ENCODE peak calls at places on chromosomes 11 and 22, in five cellular contexts. L is thoracic aorta, A is AG04450, J is lower lobe of right lung, B is heart left ventricle. M is an unnamed sample. For H3K27me3, the result is how much of the 10 kb centered on the place peaks cover.

GRCh38 chr11:44774131-44774530 is 47.4 kb downstream of the TSPAN18 start:
- DNase-seq in L (no peak), A (no peak), J (no peak), B (peak), M (no peak)

GRCh38 chr11:9263840-9264380 is 1.2 kb downstream of the DENND5A start:
- DNase-seq in L (no peak), A (no peak), J (no peak), B (no peak), M (peak)

GRCh38 chr11:33706961-33707360 is 6.3 kb upstream of the C11orf91 start:
- DNase-seq in L (no peak), A (no peak), J (no peak), B (no peak), M (no peak)

GRCh38 chr11:14764899-14765527 is 121.4 kb downstream of the PDE3B start:
- DNase-seq in L (no peak), A (no peak), J (no peak), B (no peak), M (no peak)

GRCh38 chr11:69968407-69969347 is 109.4 kb upstream of the ANO1 start:
- DNase-seq in L (no peak), A (no peak), J (peak), B (no peak), M (peak)

GRCh38 chr22:47923011-47923427 is 1160.6 kb downstream of the TBC1D22A start:
- DNase-seq in L (no peak), A (no peak), J (no peak), B (no peak), M (no peak)

GRCh38 chr11:456533-456932 is 6.5 kb downstream of the PTDSS2 start:
- DNase-seq in L (no peak), A (no peak), J (no peak), B (no peak), M (peak)

GRCh38 chr22:30206964-30207363 is 39.6 kb downstream of the LIF start:
- DNase-seq in L (no peak), A (peak), J (no peak), B (no peak), M (peak)

GRCh38 chr22:19668748-19669147 is 45.6 kb upstream of the SEPTIN5 start:
- DNase-seq in L (no peak), A (no peak), J (no peak), B (no peak), M (no peak)

GRCh38 chr11:77089004-77089545 is 13.6 kb upstream of the OMP start:
- DNase-seq in L (no peak), A (no peak), J (peak), B (no peak), M (peak)

GRCh38 chr11:67071420-67072284 is 15.0 kb downstream of the RHOD start:
- DNase-seq in L (no peak), A (no peak), J (peak), B (peak), M (peak)

GRCh38 chr11:2853997-2854560 is 31.5 kb downstream of the CDKN1C start:
- DNase-seq in L (no peak), A (no peak), J (no peak), B (no peak), M (no peak)

GRCh38 chr11:67372993-67373915 is at the start of gene CLCF1:
- DNase-seq in L (no peak), A (peak), J (peak), B (peak), M (peak)

GRCh38 chr11:47923667-47924066 is 56.7 kb upstream of the PTPRJ start:
- DNase-seq in L (no peak), A (no peak), J (peak), B (peak), M (peak)

GRCh38 chr11:12433571-12434061 is 56.2 kb downstream of the PARVA start:
- DNase-seq in L (no peak), A (peak), J (no peak), B (no peak), M (peak)

GRCh38 chr11:7016011-7016410 is 4.1 kb downstream of the ZNF214 start:
- DNase-seq in L (no peak), A (no peak), J (no peak), B (no peak), M (no peak)

GRCh38 chr11:118812485-118812884 is 21.5 kb upstream of the DDX6 start:
- DNase-seq in L (no peak), A (no peak), J (no peak), B (no peak), M (no peak)

GRCh38 chr22:27885977-27886842 is 32.8 kb downstream of the PITPNB start:
- DNase-seq in L (no peak), A (peak), J (no peak), B (no peak), M (peak)

GRCh38 chr11:66846671-66847091 is 3.4 kb downstream of the RCE1 start:
- DNase-seq in L (no peak), A (no peak), J (no peak), B (no peak), M (peak)

GRCh38 chr22:42399315-42400271 is 32.6 kb downstream of the NFAM1 start:
- DNase-seq in L (no peak), A (no peak), J (no peak), B (no peak), M (no peak)

GRCh38 chr11:551131-551530 is 9.4 kb downstream of the LMNTD2 start:
- DNase-seq in L (no peak), A (no peak), J (no peak), B (no peak), M (no peak)

GRCh38 chr11:24234822-24235508 is 261.9 kb upstream of the LUZP2 start:
- DNase-seq in L (no peak), A (peak), J (peak), B (no peak), M (no peak)

GRCh38 chr11:70522613-70523311 is 124.4 kb downstream of the CTTN start:
- DNase-seq in L (no peak), A (no peak), J (no peak), B (no peak), M (peak)

GRCh38 chr11:71955898-71956456 is 27.1 kb downstream of the RNF121 start:
- DNase-seq in L (no peak), A (no peak), J (no peak), B (no peak), M (peak)

GRCh38 chr11:121024989-121025388 is 1.1 kb downstream of the TBCEL start:
- DNase-seq in L (no peak), A (no peak), J (no peak), B (peak), M (peak)

GRCh38 chr11:112968988-112969714 is 7.9 kb downstream of the NCAM1 start:
- DNase-seq in L (no peak), A (no peak), J (no peak), B (no peak), M (peak)

GRCh38 chr11:120674537-120674936 is 163.0 kb downstream of the GRIK4 start:
- DNase-seq in L (no peak), A (peak), J (no peak), B (no peak), M (no peak)

GRCh38 chr11:109853156-109853776 is 239.9 kb upstream of the ZC3H12C start:
- DNase-seq in L (no peak), A (peak), J (no peak), B (no peak), M (no peak)

GRCh38 chr11:34044664-34045485 is 6.7 kb upstream of the CAPRIN1 start:
- DNase-seq in L (no peak), A (no peak), J (peak), B (no peak), M (peak)

GRCh38 chr11:15118431-15118830 is 3.7 kb downstream of the INSC start:
- DNase-seq in L (no peak), A (no peak), J (no peak), B (no peak), M (no peak)

GRCh38 chr11:24181395-24182047 is 315.3 kb upstream of the LUZP2 start:
- DNase-seq in L (no peak), A (no peak), J (no peak), B (no peak), M (no peak)

GRCh38 chr11:33015621-33016551 is at the start of gene DEPDC7:
- DNase-seq in L (peak), A (peak), J (peak), B (peak), M (peak)

GRCh38 chr11:124760205-124760652 is 1.9 kb downstream of the ESAM start:
- DNase-seq in L (no peak), A (no peak), J (no peak), B (peak), M (peak)
- H3K27me3 ChIP-seq in L (under half), A (under half), J (under half), B (under half), M (half or more)

DNA sequence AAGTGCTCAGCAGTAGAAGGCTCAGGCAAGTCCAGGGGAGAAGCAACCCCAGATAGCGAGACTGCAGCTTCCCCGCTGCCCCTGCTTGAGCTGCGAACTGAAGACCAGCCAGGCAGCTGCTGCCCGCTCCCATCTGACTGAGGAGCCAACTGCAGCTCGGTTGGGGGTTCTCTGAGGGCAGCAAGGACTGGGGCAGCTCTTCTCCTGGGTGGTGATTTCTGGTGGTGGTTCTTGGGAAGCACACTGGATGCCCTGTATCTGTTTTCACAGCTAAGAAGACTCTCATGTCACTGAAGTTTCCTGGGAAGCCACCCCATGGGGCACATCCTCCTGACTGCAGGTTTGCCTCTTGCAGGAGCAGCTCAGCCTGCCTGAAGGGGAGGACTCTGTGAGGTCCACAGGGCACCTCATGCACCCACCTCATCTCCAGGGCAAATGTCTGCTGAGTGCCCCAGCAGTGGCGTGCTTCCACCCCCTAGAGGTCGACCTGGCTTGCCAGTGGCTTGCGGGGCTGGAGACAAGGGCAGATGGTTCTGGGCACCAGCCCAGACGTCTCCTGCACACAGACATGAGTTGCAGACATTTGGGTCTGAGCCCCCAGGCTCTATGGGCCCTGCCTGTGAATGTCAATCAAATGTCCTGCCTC is 801.1 kb downstream of the BRD1 start:
- DNase-seq in L (no peak), A (no peak), J (peak), B (no peak), M (peak)
- TF ChIP-seq CTCF in L (peak), A (no peak), J (peak), B (peak), M (no peak)

DNA sequence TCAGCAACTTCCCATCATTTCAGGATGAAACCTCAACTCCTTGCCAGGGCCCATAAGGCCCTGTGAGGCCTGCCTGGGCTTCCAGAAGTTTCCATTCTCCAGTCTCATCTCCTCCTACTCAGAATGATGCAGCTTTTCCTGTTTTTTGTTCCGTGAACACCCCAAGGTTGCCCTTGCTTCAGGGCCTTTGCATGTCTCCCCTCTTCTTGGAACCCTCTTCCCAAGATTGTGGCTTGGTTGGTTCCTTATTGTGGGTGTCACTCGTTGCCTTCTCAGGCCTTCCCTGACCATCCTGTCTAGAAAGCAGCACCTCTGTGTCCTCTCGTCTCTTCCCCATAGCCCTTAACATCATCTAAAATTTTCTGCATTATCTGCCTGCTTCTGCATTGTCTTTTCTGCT is 23.2 kb upstream of the YWHAH start:
- DNase-seq in L (no peak), A (no peak), J (no peak), B (no peak), M (no peak)
- H3K4me3 ChIP-seq in L (no peak), A (no peak), J (no peak), B (no peak), M (no peak)

DNA sequence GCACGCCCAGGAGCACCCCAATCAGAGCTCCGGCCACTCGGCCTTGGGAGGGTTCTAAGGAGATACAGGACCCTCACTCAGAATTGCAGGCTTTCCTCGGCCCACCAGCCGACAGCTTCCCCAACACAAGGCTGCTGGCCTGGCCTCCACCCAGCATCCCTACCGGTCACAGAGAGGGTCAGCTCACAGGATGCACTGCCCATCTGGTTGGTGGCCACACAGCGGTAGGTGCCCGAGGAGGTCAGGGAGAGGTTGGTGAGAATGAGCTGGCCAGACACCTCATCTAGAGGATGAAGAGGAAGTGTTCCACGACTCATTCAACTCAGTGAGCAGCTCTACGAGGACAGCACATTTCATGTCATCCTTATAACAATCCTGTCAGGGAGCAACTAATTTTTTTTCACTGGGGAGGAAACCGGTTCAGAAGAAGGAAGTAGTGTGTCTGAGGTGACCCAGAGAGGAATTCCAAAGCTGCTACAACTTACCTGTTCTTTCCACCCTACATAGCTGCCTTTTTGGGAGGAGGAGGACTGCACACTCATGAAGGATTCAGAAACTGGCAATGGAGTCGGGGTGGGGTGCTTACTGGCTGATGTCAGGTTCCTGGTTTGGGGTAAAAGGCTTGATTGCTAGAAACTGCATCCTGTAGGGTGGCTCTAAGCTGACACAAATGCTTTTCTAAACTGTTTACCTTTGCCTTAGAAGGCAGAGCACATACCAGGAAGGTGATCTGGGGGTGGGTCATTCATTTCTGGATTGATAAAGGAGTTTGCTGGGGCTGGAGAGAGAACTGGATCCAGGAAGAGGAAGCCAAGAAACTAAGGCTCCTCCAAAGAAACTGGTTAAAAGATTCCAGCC is 3.3 kb downstream of the VSIG2 start:
- DNase-seq in L (no peak), A (no peak), J (no peak), B (no peak), M (peak)
- H3K27me3 ChIP-seq in L (under half), A (under half), J (under half), B (half or more), M (under half)

DNA sequence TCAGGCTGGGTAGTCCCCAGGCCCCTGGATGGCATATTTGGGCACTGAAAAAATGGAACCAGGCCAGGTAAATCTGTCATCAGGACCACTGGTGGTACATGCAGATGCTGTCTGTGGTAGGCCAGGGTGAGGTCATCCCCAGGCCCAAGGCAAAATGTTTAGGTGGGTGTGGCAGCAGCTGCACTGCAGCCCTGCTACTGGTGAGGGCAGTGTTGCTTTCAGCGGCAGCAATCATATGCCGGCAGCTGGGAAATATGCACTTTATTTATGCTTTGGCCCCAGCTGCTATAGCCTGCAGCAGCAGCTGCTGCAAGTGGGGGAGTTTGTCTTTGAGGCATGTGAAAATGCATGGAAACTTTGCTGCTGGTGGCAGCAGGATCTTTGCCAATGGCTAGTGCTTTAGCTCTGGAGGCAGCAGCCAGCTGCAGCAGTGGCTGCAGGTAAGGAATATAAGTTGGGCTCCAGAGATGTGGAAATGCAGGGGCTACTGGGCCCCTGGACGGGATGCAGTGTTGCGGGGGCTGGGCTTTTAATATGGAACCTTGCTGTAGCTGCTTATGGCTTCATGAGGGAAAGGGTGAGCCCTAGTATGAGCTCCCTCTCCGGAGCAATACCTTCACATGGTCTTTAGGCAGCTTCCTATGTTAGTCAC is 365.7 kb upstream of the CADM1 start:
- DNase-seq in L (no peak), A (peak), J (no peak), B (no peak), M (no peak)
- TF ChIP-seq CTCF in L (no peak), A (peak), J (peak), B (peak), M (peak)

DNA sequence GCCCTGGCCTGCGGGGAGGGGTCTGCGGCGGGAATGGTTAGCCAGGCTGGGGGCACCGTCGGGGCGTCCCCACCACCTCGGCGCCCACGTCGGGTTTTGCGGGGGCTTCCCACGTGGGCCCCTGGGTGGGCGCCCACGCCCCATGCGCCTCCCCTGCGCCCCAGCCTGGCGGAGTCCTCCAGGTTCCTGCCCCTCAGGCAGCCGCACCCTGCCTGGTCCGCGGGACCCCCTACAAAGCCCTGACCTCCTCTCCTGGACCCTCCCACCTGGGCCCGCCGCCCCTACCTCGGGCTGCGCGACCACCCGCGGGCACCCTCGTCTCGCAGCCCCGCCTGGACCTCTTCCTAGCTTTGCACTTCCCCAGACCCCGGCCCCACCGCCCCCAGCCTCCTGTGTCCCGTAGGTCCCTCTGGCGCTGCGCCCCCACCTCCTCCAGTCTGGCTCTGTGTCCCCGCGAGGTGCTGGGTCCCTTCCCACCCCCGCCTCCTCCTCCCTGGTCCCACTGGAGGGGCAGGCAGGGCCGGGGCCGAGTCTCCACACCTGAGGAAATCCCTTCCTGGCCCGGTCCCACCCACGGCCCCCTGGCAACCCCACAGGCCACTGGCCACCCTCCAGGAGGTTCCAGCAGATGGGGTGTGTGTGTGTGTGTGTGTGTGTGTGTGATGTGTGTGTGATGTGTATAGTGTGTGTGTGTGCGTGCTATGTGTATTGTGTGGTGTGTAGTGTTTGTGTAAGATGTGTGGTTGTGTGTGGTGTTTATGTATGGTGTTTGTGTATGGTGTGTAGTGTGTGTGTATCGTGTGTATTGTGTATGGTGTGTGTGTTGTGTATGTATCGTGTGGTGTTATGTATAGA is 11.8 kb downstream of the PIM3 start:
- DNase-seq in L (peak), A (no peak), J (peak), B (peak), M (peak)
- H3K4me3 ChIP-seq in L (peak), A (peak), J (peak), B (no peak), M (no peak)

DNA sequence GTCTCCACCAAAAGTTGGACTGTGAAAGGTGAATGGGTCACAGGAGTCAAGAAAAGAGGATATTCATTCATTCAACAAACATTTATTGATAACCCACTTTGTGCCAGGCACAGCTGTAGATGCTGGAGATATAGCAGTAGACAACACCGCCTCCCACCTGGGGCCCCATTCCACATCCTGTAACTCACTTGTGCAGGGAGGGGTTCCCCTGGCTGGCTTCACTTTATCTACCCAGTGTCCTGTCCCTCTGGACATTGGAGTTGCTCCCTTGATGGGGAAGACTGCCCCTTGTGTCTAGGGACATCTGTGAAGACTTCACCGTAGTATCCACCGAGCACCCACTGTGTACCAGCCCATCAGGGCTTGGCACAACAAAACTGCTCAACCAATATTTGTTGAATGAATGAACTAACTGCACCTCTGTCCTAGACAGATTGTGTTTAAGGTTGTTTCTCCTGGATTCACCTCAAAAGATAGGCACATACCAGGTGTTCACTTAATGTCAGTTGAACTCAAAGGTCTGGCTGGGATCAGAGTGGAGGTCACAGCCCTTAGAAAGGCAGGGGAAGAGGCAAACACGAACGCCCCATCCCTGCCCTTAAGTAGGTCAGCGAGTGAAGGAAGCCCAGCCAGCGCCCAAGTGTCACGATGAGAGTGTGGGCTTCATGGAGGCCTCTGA is 1.4 kb upstream of the OVOL1 start:
- DNase-seq in L (no peak), A (no peak), J (peak), B (no peak), M (peak)
- H3K27me3 ChIP-seq in L (under half), A (half or more), J (under half), B (under half), M (under half)